ENCODE peak calls at places on chromosomes 2 and 18, in seven cellular contexts. K, Z, O, R, A, D and H are unnamed samples.

GRCh38 chr2:42964444-42965081 is 172.2 kb upstream of the HAAO start:
- DNase-seq in K (peak), Z (peak), O (peak), R (peak), A (peak), D (no peak), H (no peak)

GRCh38 chr2:47778698-47779415 is 4.1 kb upstream of the MSH6 start:
- DNase-seq in K (no peak), Z (no peak), O (no peak), R (no peak), A (no peak), D (no peak), H (no peak)

GRCh38 chr18:46759885-46760284 is 3.0 kb upstream of the ST8SIA5 start:
- DNase-seq in K (no peak), Z (no peak), O (no peak), R (no peak), A (no peak), D (no peak), H (no peak)

GRCh38 chr2:169670937-169671336 is 23.3 kb downstream of the CFAP210 start:
- DNase-seq in K (no peak), Z (no peak), O (no peak), R (no peak), A (no peak), D (no peak), H (no peak)

GRCh38 chr2:205714789-205715411 is 32.6 kb downstream of the NRP2 start:
- DNase-seq in K (no peak), Z (no peak), O (no peak), R (no peak), A (no peak), D (no peak), H (no peak)

GRCh38 chr2:88855620-88856408 is 164.3 kb downstream of the RPIA start:
- DNase-seq in K (no peak), Z (no peak), O (no peak), R (no peak), A (no peak), D (no peak), H (no peak)

GRCh38 chr2:204545861-204546773 is 842 bp downstream of the PARD3B start:
- DNase-seq in K (no peak), Z (peak), O (no peak), R (peak), A (no peak), D (no peak), H (peak)

GRCh38 chr2:233429175-233429897 is 75.0 kb downstream of the DGKD start:
- DNase-seq in K (no peak), Z (no peak), O (no peak), R (no peak), A (no peak), D (no peak), H (no peak)

GRCh38 chr2:36783276-36783675 is 86.8 kb downstream of the VIT start:
- DNase-seq in K (no peak), Z (no peak), O (no peak), R (no peak), A (no peak), D (no peak), H (no peak)

GRCh38 chr2:108355907-108356734 is 21.6 kb upstream of the SULT1C4 start:
- DNase-seq in K (no peak), Z (no peak), O (no peak), R (no peak), A (no peak), D (no peak), H (no peak)

GRCh38 chr2:179580378-179581146 is 280.9 kb downstream of the ZNF385B start:
- DNase-seq in K (no peak), Z (no peak), O (peak), R (no peak), A (no peak), D (peak), H (peak)

GRCh38 chr2:28583899-28584553 is 88.2 kb downstream of the PLB1 start:
- DNase-seq in K (peak), Z (no peak), O (peak), R (peak), A (peak), D (peak), H (no peak)

GRCh38 chr2:61959381-61960293 is 54.2 kb downstream of the COMMD1 start:
- DNase-seq in K (no peak), Z (no peak), O (no peak), R (no peak), A (no peak), D (peak), H (no peak)

GRCh38 chr2:142693171-142693950 is 184.1 kb upstream of the KYNU start:
- DNase-seq in K (no peak), Z (no peak), O (no peak), R (no peak), A (no peak), D (no peak), H (no peak)

GRCh38 chr2:224543939-224544338 is 41.2 kb downstream of the CUL3 start:
- DNase-seq in K (no peak), Z (no peak), O (no peak), R (no peak), A (no peak), D (no peak), H (no peak)

GRCh38 chr2:111236027-111236426 is 115.3 kb downstream of the BCL2L11 start:
- DNase-seq in K (no peak), Z (no peak), O (peak), R (no peak), A (no peak), D (no peak), H (peak)

GRCh38 chr2:227411320-227411989 is 23.7 kb upstream of the SCYGR1 start:
- DNase-seq in K (peak), Z (no peak), O (no peak), R (peak), A (no peak), D (peak), H (no peak)

GRCh38 chr18:13726972-13727331 is 479 bp downstream of the RNMT start:
- DNase-seq in K (peak), Z (peak), O (peak), R (peak), A (peak), D (peak), H (peak)

GRCh38 chr2:151407281-151407680 is 2.4 kb upstream of the RIF1 start:
- DNase-seq in K (no peak), Z (no peak), O (no peak), R (no peak), A (no peak), D (no peak), H (no peak)

GRCh38 chr2:106030287-106031268 is 163.5 kb downstream of the UXS1 start:
- DNase-seq in K (peak), Z (peak), O (peak), R (peak), A (peak), D (peak), H (peak)

GRCh38 chr2:199958014-199958413 is 2.6 kb downstream of the MAIP1 start:
- DNase-seq in K (no peak), Z (no peak), O (no peak), R (no peak), A (no peak), D (no peak), H (no peak)

GRCh38 chr2:818233-818632 is 132.4 kb upstream of the SNTG2 start:
- DNase-seq in K (no peak), Z (no peak), O (no peak), R (no peak), A (no peak), D (no peak), H (no peak)

GRCh38 chr18:13629841-13630747 is 96.3 kb downstream of the FAM210A start:
- DNase-seq in K (peak), Z (peak), O (no peak), R (peak), A (peak), D (peak), H (no peak)

GRCh38 chr2:9779572-9780264 is 63.6 kb upstream of the TAF1B start:
- DNase-seq in K (no peak), Z (no peak), O (no peak), R (no peak), A (no peak), D (no peak), H (no peak)

GRCh38 chr2:101146535-101146934 is 4.6 kb downstream of the TBC1D8 start:
- DNase-seq in K (no peak), Z (no peak), O (no peak), R (no peak), A (no peak), D (no peak), H (no peak)

GRCh38 chr2:190093793-190094192 is 31.3 kb upstream of the MSTN start:
- DNase-seq in K (peak), Z (no peak), O (peak), R (peak), A (peak), D (no peak), H (no peak)

GRCh38 chr2:189685540-189686229 is 11.2 kb downstream of the ANKAR start:
- DNase-seq in K (peak), Z (peak), O (no peak), R (peak), A (peak), D (no peak), H (no peak)

GRCh38 chr2:176595986-176596385 is 326.7 kb downstream of the MTX2 start:
- DNase-seq in K (no peak), Z (no peak), O (no peak), R (no peak), A (no peak), D (no peak), H (no peak)

GRCh38 chr2:70645733-70646420 is 92.3 kb upstream of the TGFA start:
- DNase-seq in K (no peak), Z (no peak), O (no peak), R (peak), A (no peak), D (peak), H (no peak)

GRCh38 chr18:10949655-10950054 is 199.7 kb downstream of the PIEZO2 start:
- DNase-seq in K (no peak), Z (no peak), O (no peak), R (no peak), A (no peak), D (no peak), H (no peak)

GRCh38 chr18:10950080-10950875 is 199.1 kb downstream of the PIEZO2 start:
- DNase-seq in K (no peak), Z (no peak), O (no peak), R (no peak), A (no peak), D (no peak), H (no peak)

GRCh38 chr18:10953672-10954071 is 195.7 kb downstream of the PIEZO2 start:
- DNase-seq in K (no peak), Z (no peak), O (no peak), R (no peak), A (no peak), D (no peak), H (no peak)

GRCh38 chr18:10950876-10951630 is 198.3 kb downstream of the PIEZO2 start:
- DNase-seq in K (no peak), Z (no peak), O (no peak), R (no peak), A (no peak), D (no peak), H (no peak)

GRCh38 chr18:10951631-10952544 is 197.5 kb downstream of the PIEZO2 start:
- DNase-seq in K (no peak), Z (no peak), O (no peak), R (no peak), A (no peak), D (no peak), H (no peak)
- H3K4me3 ChIP-seq in K (no peak), Z (no peak), O (no peak), R (no peak), A (no peak), D (no peak), H (no peak)

GRCh38 chr18:57844319-57844718 is 41.2 kb upstream of the ATP8B1 start:
- DNase-seq in K (no peak), Z (no peak), O (no peak), R (no peak), A (no peak), D (no peak), H (no peak)
- H3K4me3 ChIP-seq in K (no peak), Z (no peak), O (no peak), R (no peak), A (no peak), D (no peak), H (no peak)

DNA sequence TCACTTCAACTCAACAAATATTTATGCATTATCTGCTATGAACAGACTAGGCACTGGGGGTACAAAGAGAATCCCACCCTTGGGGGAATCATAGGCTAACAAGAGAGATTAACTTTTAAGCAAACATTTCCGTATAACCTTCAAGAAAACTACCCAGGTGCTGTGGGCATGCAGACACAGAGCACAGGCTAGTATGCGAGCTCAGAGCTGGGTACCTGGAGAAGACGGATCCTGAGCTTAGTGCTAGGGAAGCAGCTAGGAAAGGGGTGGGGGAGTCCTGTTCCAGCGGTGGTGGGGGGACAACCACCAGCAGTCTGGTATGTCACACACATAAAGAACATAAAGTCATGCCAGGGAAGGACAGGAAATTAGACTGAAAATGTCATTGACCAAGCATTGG is 17.5 kb upstream of the DSG3 start:
- DNase-seq in K (no peak), Z (no peak), O (no peak), R (no peak), A (no peak), D (no peak), H (no peak)
- H3K4me3 ChIP-seq in K (no peak), Z (no peak), O (no peak), R (no peak), A (no peak), D (no peak), H (no peak)

GRCh38 chr2:25161055-25161781 is 7.2 kb downstream of the POMC start:
- DNase-seq in K (peak), Z (peak), O (peak), R (peak), A (no peak), D (no peak), H (peak)
- H3K4me3 ChIP-seq in K (no peak), Z (peak), O (peak), R (peak), A (peak), D (no peak), H (peak)

GRCh38 chr2:44580875-44581515 is 219.2 kb downstream of the CAMKMT start:
- DNase-seq in K (no peak), Z (no peak), O (no peak), R (no peak), A (no peak), D (no peak), H (no peak)

GRCh38 chr2:44579837-44580230 is 218.1 kb downstream of the CAMKMT start:
- DNase-seq in K (no peak), Z (no peak), O (no peak), R (peak), A (no peak), D (no peak), H (no peak)

GRCh38 chr2:44582363-44583008 is 220.7 kb downstream of the CAMKMT start:
- DNase-seq in K (peak), Z (no peak), O (no peak), R (peak), A (peak), D (no peak), H (no peak)

GRCh38 chr2:44579136-44579836 is 217.5 kb downstream of the CAMKMT start:
- DNase-seq in K (no peak), Z (no peak), O (no peak), R (peak), A (no peak), D (no peak), H (no peak)

GRCh38 chr2:44578401-44579135 is 216.8 kb downstream of the CAMKMT start:
- DNase-seq in K (peak), Z (no peak), O (no peak), R (peak), A (peak), D (no peak), H (no peak)
- H3K4me3 ChIP-seq in K (no peak), Z (no peak), O (peak), R (peak), A (no peak), D (no peak), H (no peak)

GRCh38 chr2:127196549-127196948 is 23.6 kb downstream of the CYP27C1 start:
- DNase-seq in K (no peak), Z (no peak), O (no peak), R (no peak), A (no peak), D (no peak), H (no peak)

GRCh38 chr2:127195140-127196074 is 24.7 kb downstream of the CYP27C1 start:
- DNase-seq in K (no peak), Z (no peak), O (no peak), R (no peak), A (no peak), D (no peak), H (no peak)

GRCh38 chr2:127197475-127198385 is 22.4 kb downstream of the CYP27C1 start:
- DNase-seq in K (peak), Z (peak), O (peak), R (peak), A (no peak), D (peak), H (peak)

GRCh38 chr2:127199223-127199622 is 20.9 kb downstream of the CYP27C1 start:
- DNase-seq in K (no peak), Z (no peak), O (no peak), R (no peak), A (no peak), D (no peak), H (no peak)

DNA sequence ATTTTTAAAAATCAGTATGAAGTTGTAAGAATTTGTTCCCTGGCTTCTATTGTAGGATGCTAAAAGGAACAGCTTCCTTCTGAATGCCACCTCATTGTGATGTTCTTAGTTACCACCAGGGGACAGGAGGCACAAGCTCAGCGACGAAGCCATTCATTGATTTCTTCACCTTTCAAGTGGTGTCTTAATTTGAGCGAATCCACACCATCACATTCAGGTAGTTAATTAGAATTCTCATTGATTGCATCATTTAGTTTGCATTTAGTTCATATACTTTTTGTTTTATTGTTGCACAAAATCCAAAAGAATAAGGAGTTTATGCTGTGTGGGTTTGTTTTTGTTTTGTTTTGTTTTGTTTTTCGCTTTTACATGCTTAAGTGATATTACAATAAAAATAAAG is 23.1 kb downstream of the CYP27C1 start:
- DNase-seq in K (no peak), Z (no peak), O (no peak), R (peak), A (no peak), D (peak), H (no peak)
- H3K4me3 ChIP-seq in K (no peak), Z (no peak), O (no peak), R (no peak), A (no peak), D (no peak), H (no peak)

GRCh38 chr2:23789012-23789411 is 137.9 kb downstream of the ATAD2B start:
- DNase-seq in K (no peak), Z (no peak), O (no peak), R (no peak), A (no peak), D (peak), H (no peak)
- H3K4me3 ChIP-seq in K (no peak), Z (no peak), O (no peak), R (no peak), A (no peak), D (no peak), H (no peak)

GRCh38 chr2:19350678-19351401 is 7.6 kb downstream of the OSR1 start:
- DNase-seq in K (no peak), Z (no peak), O (no peak), R (no peak), A (no peak), D (no peak), H (no peak)
- H3K4me3 ChIP-seq in K (no peak), Z (no peak), O (peak), R (no peak), A (no peak), D (no peak), H (peak)

GRCh38 chr2:99504844-99505584 is 15.2 kb upstream of the REV1 start:
- DNase-seq in K (no peak), Z (no peak), O (no peak), R (no peak), A (no peak), D (no peak), H (no peak)
- H3K4me3 ChIP-seq in K (no peak), Z (no peak), O (no peak), R (no peak), A (no peak), D (no peak), H (no peak)

DNA sequence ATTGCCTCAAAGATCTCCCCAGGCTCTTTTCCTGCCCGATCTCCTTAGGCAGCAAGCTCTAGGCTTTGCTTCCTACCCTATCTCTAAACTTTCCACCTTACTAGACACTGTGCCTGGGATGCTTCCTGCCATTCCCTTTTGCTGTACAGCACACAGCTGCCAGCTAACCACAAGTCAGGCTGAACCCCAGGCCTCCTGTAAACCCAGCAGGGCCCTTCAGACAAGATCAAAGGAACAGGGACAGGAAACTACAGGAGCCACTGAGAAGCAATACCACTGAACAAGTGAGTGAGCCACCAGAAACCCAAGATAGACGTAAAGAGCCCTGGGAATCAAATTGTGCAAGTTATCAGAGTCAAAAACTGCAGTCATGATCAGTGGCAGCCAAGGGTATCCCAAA is 180.7 kb downstream of the SUCLG1 start:
- DNase-seq in K (no peak), Z (no peak), O (no peak), R (no peak), A (no peak), D (no peak), H (no peak)
- H3K4me3 ChIP-seq in K (no peak), Z (no peak), O (no peak), R (no peak), A (no peak), D (no peak), H (no peak)